ENCODE peak calls at places on chromosome 11, in four cellular contexts. P is progenitor cell of endocrine pancreas, O is GM12864, C is transverse colon. W is an unnamed sample.

GRCh38 chr11:76314741-76315090 is 66.2 kb downstream of the THAP12 start:
- DNase-seq in P (no peak), O (no peak), C (no peak), W (peak)

GRCh38 chr11:106880121-106880520 is 138.2 kb downstream of the GUCY1A2 start:
- DNase-seq in P (no peak), O (no peak), C (no peak), W (no peak)

GRCh38 chr11:67271548-67272284 is 5.4 kb downstream of the GRK2 start:
- DNase-seq in P (no peak), O (no peak), C (peak), W (no peak)

GRCh38 chr11:63530021-63530420 is 6.6 kb upstream of the PLAAT4 start:
- DNase-seq in P (no peak), O (no peak), C (no peak), W (no peak)

GRCh38 chr11:47412152-47412746 is 3.9 kb downstream of the SLC39A13 start:
- DNase-seq in P (peak), O (no peak), C (peak), W (peak)

GRCh38 chr11:129864811-129865210 is 30.6 kb downstream of the NFRKB start:
- DNase-seq in P (no peak), O (no peak), C (no peak), W (no peak)

GRCh38 chr11:36385121-36385530 is 89.0 kb downstream of the PRR5L start:
- DNase-seq in P (no peak), O (no peak), C (no peak), W (peak)

GRCh38 chr11:132244871-132245557 is 874.6 kb downstream of the NTM start:
- DNase-seq in P (no peak), O (no peak), C (no peak), W (no peak)

GRCh38 chr11:15166204-15166603 is 51.5 kb downstream of the INSC start:
- DNase-seq in P (no peak), O (no peak), C (no peak), W (no peak)

GRCh38 chr11:121886005-121886739 is 229.8 kb downstream of the BLID start:
- DNase-seq in P (no peak), O (no peak), C (no peak), W (no peak)

GRCh38 chr11:40517122-40517521 is 942.3 kb downstream of the LRRC4C start:
- DNase-seq in P (no peak), O (no peak), C (no peak), W (no peak)

GRCh38 chr11:67698247-67698646 is 23.8 kb upstream of the ALDH3B2 start:
- DNase-seq in P (no peak), O (peak), C (no peak), W (no peak)

GRCh38 chr11:79198898-79199250 is 242.0 kb downstream of the TENM4 start:
- DNase-seq in P (no peak), O (no peak), C (no peak), W (peak)

GRCh38 chr11:67374571-67375276 is 1.3 kb upstream of the CLCF1 start:
- DNase-seq in P (no peak), O (no peak), C (no peak), W (no peak)

GRCh38 chr11:126115820-126116319 is 53.2 kb upstream of the CDON start:
- DNase-seq in P (peak), O (no peak), C (peak), W (peak)

GRCh38 chr11:94734563-94735275 is 33.4 kb upstream of the AMOTL1 start:
- DNase-seq in P (no peak), O (no peak), C (no peak), W (no peak)

GRCh38 chr11:126282361-126282741 is 542 bp upstream of the TIRAP start:
- DNase-seq in P (peak), O (no peak), C (peak), W (peak)

GRCh38 chr11:77993902-77994301 is 566 bp downstream of the INTS4 start:
- DNase-seq in P (no peak), O (no peak), C (no peak), W (no peak)

GRCh38 chr11:134764367-134764766 is 352.3 kb upstream of the B3GAT1 start:
- DNase-seq in P (no peak), O (no peak), C (no peak), W (no peak)

GRCh38 chr11:21588754-21589153 is 604.1 kb upstream of the ANO5 start:
- DNase-seq in P (no peak), O (no peak), C (no peak), W (no peak)

GRCh38 chr11:134652586-134653255 is 240.7 kb upstream of the B3GAT1 start:
- DNase-seq in P (no peak), O (no peak), C (no peak), W (no peak)

GRCh38 chr11:115464269-115464668 is 39.9 kb downstream of the CADM1 start:
- DNase-seq in P (no peak), O (no peak), C (no peak), W (no peak)

GRCh38 chr11:115462757-115463156 is 41.5 kb downstream of the CADM1 start:
- DNase-seq in P (no peak), O (no peak), C (no peak), W (no peak)

GRCh38 chr11:115463606-115464005 is 40.6 kb downstream of the CADM1 start:
- DNase-seq in P (no peak), O (no peak), C (no peak), W (no peak)

GRCh38 chr11:115459563-115459962 is 44.7 kb downstream of the CADM1 start:
- DNase-seq in P (no peak), O (no peak), C (no peak), W (no peak)

DNA sequence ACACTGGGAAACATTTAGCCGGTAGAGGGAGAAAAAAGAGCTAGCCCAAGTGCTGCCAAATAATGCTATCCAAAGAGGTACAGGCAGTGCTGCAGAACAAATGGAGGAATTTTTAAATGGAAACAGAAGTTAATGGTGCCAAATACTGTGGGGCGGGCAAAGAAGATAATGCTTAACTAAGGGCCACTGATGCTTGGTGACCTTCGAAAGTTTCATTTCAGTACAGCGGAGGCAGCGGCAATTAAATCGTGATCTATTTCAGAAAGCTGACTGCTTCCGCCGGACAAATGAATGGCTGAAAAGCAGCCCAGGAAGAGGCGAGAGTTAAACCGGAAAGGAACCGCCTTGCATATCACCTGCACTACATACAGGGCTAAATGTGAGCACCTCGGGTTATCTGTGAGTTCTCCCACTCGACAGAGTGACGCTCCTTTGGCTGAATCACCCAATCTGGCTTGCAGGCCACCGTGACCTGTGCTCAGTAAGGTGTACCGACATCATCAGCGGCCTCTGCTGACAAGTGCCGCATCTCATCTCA is 42.1 kb downstream of the CADM1 start:
- DNase-seq in P (no peak), O (no peak), C (no peak), W (no peak)
- TF ChIP-seq CTCF in P (no peak), O (no peak), C (no peak), W (no peak)

GRCh38 chr11:75035911-75036536 is 47.3 kb downstream of the NEU3 start:
- DNase-seq in P (no peak), O (no peak), C (peak), W (no peak)

GRCh38 chr11:75040167-75040770 is 51.5 kb downstream of the NEU3 start:
- DNase-seq in P (no peak), O (no peak), C (no peak), W (no peak)

DNA sequence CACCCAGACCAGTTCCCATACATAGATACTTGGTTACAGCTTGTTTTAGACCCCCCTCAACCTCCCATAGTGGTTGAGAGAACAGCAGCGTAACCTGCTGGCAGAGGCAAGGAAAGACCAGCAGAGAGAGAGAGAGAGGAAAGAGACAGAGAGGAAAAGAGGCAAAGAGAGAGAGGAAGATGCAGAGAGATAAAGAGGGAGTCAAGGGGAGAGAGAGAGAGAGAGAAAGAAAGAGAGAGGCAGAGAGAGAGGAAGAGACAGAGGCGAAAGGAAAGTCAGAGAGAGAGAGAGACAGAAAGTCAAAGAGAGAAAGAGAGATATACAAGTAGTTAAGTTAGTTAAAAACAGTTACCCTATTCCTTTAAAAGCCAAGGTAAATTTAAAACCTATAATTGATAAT is 52.5 kb downstream of the NEU3 start:
- DNase-seq in P (no peak), O (no peak), C (no peak), W (no peak)
- TF ChIP-seq CTCF in P (no peak), O (no peak), C (no peak), W (no peak)

DNA sequence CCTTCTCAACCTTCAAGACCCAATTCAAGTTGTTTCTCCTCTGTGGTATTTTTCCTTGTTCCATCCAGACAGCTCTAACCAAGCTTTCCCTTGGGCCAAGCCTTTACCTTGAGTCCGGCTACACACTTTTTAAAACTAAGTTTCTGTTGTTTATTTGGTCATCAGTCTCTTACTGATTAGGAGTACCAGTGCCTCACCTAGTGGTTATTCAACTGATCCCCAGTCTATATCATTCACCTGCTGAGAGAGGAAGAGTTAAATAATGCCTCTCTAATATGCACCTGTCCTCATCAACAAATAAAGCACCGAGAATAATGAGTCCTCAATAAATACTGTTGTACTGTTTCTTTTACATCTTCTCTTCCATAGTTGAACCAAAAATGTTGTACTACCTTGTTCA is 160.8 kb downstream of the MSANTD4 start:
- DNase-seq in P (no peak), O (no peak), C (no peak), W (peak)
- TF ChIP-seq CTCF in P (peak), O (no peak), C (no peak), W (peak)

DNA sequence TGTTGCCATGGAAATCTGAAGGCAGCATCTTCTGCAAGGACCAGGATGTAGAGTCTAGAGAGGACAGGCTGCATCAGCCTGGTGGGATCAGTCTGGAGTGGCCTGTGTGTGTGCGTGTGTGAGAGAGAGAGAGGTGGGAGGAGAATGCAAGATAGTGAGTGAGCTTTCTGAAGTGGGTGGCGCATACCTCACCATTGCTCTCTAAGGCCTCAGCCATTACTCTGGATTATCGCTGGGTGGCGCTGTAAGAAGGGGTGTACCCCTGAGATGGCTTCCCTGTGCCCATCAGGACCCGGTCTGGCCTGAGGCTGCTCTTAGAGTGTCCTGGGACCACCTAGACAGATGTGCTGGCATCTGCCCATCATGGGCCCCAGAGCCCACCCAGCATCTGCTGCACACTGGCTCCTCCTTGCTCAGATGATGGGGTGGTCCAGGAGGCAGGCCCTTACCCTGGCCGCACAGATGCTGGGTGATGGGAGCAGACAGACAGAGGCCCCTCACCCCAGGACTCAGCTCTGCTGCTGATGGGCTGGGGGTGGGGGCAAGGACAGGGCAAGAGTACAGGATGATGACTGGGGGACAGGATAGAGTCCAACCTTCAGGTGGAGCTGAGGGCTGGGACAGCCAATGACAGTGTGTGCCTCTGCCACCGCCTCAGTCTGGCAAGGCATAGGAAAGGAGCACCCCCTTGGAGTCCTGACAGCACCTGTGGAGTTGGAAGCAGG is 25.7 kb upstream of the TUB start:
- DNase-seq in P (no peak), O (no peak), C (no peak), W (no peak)
- TF ChIP-seq CTCF in P (peak), O (peak), C (no peak), W (peak)

GRCh38 chr11:11988862-11989261 is 19.6 kb downstream of the DKK3 start:
- DNase-seq in P (no peak), O (no peak), C (no peak), W (no peak)
- TF ChIP-seq CTCF in P (peak), O (no peak), C (no peak), W (peak)

DNA sequence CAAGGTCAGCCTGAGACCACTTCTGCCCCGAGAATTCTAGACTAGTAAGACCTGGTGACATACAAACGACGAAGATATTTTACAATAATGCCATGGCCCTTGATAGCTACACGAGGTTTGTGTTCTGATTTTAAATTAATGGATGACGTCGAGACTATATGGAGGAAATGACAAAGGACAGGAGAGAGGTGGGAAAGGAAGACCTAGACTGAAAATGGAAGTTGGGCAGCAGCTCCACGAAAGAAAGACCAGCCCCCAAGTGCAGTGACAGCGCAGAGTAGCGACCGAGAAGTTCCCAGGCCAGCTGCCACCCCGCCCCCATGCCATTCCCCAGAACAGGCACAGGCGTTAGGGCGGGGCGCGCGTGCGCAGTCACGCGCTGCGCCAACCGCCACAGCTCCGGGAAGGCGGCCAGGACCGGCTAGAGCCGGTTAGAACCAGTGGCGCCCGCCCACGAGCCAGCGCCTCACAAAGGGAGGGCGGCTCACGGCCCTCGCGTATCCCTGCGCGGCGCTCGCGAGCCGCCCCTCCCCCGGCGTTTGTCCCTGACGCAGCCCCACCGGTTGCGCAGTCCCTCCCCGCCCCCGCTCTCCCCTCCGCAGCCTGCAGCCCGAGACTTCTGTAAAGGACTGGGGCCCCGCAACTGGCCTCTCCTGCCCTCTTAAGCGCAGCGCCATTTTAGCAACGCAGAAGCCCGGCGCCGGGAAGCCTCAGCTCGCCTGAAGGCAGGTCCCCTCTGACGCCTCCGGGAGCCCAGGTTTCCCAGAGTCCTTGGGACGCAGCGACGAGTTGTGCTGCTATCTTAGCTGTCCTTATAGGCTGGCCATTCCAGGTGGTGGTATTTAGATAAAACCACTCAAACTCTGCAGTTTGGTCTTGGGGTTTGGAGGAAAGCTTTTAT is 1.5 kb upstream of the MALAT1 start:
- DNase-seq in P (peak), O (peak), C (peak), W (peak)
- TF ChIP-seq CTCF in P (no peak), O (no peak), C (no peak), W (peak)